ENCODE peak calls at places on chromosomes 12 and 14, in four cellular contexts. K is H1, H is K562, S is HCT116. Q is an unnamed sample.

GRCh38 chr14:88995437-88996198 is 171.2 kb downstream of the TTC8 start:
- DNase-seq in K (no peak), S (no peak), H (no peak), Q (no peak)

GRCh38 chr14:101122855-101123129 is 219.3 kb upstream of the RTL1 start:
- DNase-seq in S (no peak), K (no peak), H (no peak), Q (no peak)

GRCh38 chr12:49515266-49515665 is 23.6 kb upstream of the KCNH3 start:
- DNase-seq in H (no peak), K (no peak), S (no peak), Q (no peak)

GRCh38 chr12:53204351-53204750 is 2.7 kb downstream of the ITGB7 start:
- DNase-seq in K (no peak), H (no peak), S (no peak), Q (no peak)

GRCh38 chr12:53599579-53599978 is 26.6 kb downstream of the ATF7 start:
- DNase-seq in S (no peak), K (no peak), H (no peak), Q (no peak)

GRCh38 chr12:93468008-93468371 is 676 bp downstream of the MRPL42 start:
- DNase-seq in K (no peak), H (no peak), S (no peak), Q (no peak)

GRCh38 chr14:38125484-38125912 is 82.2 kb upstream of the SSTR1 start:
- DNase-seq in S (no peak), H (no peak), K (no peak), Q (no peak)

GRCh38 chr12:52437508-52437907 is 3.3 kb upstream of the KRT75 start:
- DNase-seq in H (no peak), S (no peak), K (no peak), Q (no peak)

GRCh38 chr12:57199191-57199590 is 17.4 kb upstream of the NXPH4 start:
- DNase-seq in K (no peak), S (no peak), H (no peak), Q (no peak)

GRCh38 chr14:31030406-31030805 is 4.2 kb upstream of the STRN3 start:
- DNase-seq in S (no peak), H (no peak), K (no peak), Q (no peak)

GRCh38 chr14:101133068-101133467 is 229.5 kb upstream of the RTL1 start:
- DNase-seq in S (no peak), K (no peak), H (no peak), Q (no peak)

GRCh38 chr12:115730975-115731541 is 546.4 kb downstream of the MED13L start:
- DNase-seq in H (no peak), S (no peak), K (no peak), Q (no peak)

DNA sequence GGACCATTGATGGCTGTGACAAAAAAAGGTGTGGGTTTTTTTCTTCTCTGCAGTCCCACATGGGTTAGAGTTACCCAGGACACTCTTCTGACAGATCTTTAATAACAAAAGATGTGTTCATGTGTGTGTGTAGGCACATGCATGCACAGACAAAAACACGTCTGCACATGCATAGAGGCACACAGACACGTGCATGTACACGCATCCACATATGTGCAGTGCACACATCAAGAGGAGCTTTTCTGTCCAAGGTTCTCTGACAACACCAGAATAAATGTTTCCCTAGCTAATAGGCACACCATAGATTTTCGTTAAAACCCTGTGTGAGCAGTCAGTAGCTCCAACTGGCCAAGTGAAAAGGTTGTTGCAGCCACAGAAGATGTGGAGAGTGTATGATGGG is 2.8 kb upstream of the MYL2 start:
- DNase-seq in H (no peak), K (no peak), S (no peak), Q (no peak)
- TF ChIP-seq JUND in H (no peak), K (no peak), S (no peak), Q (no peak)

GRCh38 chr12:6219980-6220379 is 19.8 kb downstream of the CD9 start:
- DNase-seq in K (no peak), H (no peak), S (no peak), Q (no peak)
- TF ChIP-seq JUND in K (no peak), H (no peak), S (no peak), Q (no peak)

GRCh38 chr14:43872752-43873655 is 634.1 kb downstream of the FSCB start:
- DNase-seq in S (no peak), H (no peak), K (peak), Q (no peak)
- TF ChIP-seq JUND in S (no peak), H (no peak), K (no peak), Q (no peak)

DNA sequence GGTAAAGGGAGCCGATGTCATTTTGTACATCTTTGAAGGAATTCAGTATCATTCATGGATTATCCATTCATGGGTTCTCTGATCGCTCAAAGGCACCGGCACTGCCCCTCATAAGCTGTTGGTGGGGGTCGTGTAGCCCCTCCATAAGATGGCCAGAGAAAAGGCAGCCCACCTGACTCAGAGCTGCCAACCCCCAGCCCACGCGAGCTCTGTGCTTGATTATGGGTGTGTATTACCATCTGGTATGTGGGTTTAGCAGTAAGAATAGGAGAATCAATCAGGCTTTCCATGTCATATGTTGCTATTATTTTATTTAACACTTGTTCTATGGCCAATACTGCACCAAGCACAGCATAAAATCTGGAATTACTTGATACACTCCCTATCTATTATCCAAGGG is 32.1 kb upstream of the AMIGO2 start:
- DNase-seq in H (no peak), S (no peak), K (no peak), Q (no peak)
- TF ChIP-seq JUND in H (no peak), S (no peak), K (no peak), Q (no peak)

DNA sequence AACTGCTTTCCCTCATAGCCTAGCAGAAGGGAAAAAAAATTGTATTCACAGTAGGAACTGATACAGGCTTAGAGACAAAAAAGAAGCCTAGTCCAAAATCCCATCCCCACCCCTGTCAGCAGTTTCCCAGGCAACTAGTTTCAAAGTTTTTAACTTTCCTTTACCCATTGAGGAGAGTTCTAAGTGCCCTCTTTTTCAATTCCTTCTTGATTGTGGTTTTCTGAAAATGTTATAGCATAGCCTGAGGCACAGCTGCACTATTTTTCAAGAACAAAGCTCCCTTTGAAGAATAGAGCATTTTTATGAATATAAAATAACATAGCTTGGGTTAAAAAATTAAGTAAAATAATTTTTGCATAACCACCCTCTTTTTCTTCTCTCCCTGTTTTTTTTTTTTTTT is 81.6 kb downstream of the IPO8 start:
- DNase-seq in K (no peak), H (no peak), S (no peak), Q (no peak)
- TF ChIP-seq JUND in K (no peak), H (no peak), S (no peak), Q (no peak)